ENCODE peak calls at places on chromosomes 3 and 15, in four cellular contexts. One of them, this sample, is unnamed. For H3K27me3, the result is how much of the 10 kb centered on the place peaks cover.

GRCh38 chr3:40317061-40317676 is 7.7 kb downstream of the EIF1B start:
- DNase-seq in Peyer's patch: no peak
- DNase-seq in tibial artery: no peak
- DNase-seq in heart right ventricle: no peak
- DNase-seq in this sample: peak

GRCh38 chr15:62241135-62241770 is 76.2 kb upstream of the C2CD4B start:
- DNase-seq in Peyer's patch: no peak
- DNase-seq in tibial artery: no peak
- DNase-seq in heart right ventricle: no peak
- DNase-seq in this sample: no peak

GRCh38 chr3:177329854-177330253 is 132.6 kb upstream of the TBL1XR1 start:
- DNase-seq in heart right ventricle: no peak
- DNase-seq in Peyer's patch: no peak
- DNase-seq in tibial artery: no peak
- DNase-seq in this sample: no peak

GRCh38 chr15:68584704-68585573 is 6.1 kb downstream of the CORO2B start:
- DNase-seq in tibial artery: peak
- DNase-seq in heart right ventricle: no peak
- DNase-seq in Peyer's patch: peak
- DNase-seq in this sample: no peak

GRCh38 chr3:175129126-175129525 is 270.0 kb downstream of the NAALADL2 start:
- DNase-seq in heart right ventricle: no peak
- DNase-seq in tibial artery: no peak
- DNase-seq in Peyer's patch: no peak
- DNase-seq in this sample: no peak

GRCh38 chr15:39135989-39136388 is 444.9 kb upstream of the THBS1 start:
- DNase-seq in Peyer's patch: no peak
- DNase-seq in heart right ventricle: no peak
- DNase-seq in tibial artery: no peak
- DNase-seq in this sample: no peak

GRCh38 chr3:146163584-146163983 is 2.6 kb upstream of the PLOD2 start:
- DNase-seq in Peyer's patch: no peak
- DNase-seq in tibial artery: no peak
- DNase-seq in heart right ventricle: no peak
- DNase-seq in this sample: no peak

GRCh38 chr3:102492300-102492699 is 57.5 kb downstream of the ZPLD1 start:
- DNase-seq in Peyer's patch: no peak
- DNase-seq in heart right ventricle: no peak
- DNase-seq in tibial artery: no peak
- DNase-seq in this sample: no peak

GRCh38 chr3:178396318-178396717 is 139.9 kb upstream of the KCNMB2 start:
- DNase-seq in tibial artery: no peak
- DNase-seq in heart right ventricle: no peak
- DNase-seq in Peyer's patch: no peak
- DNase-seq in this sample: no peak

GRCh38 chr3:179885950-179886349 is 150.8 kb downstream of the PEX5L start:
- DNase-seq in tibial artery: no peak
- DNase-seq in heart right ventricle: no peak
- DNase-seq in Peyer's patch: no peak
- DNase-seq in this sample: no peak

GRCh38 chr15:51095681-51096331 is 1.1 kb upstream of the TNFAIP8L3 start:
- DNase-seq in heart right ventricle: no peak
- DNase-seq in tibial artery: no peak
- DNase-seq in Peyer's patch: no peak
- DNase-seq in this sample: no peak

GRCh38 chr15:51096976-51097375 is 2.3 kb upstream of the TNFAIP8L3 start:
- DNase-seq in Peyer's patch: no peak
- DNase-seq in heart right ventricle: no peak
- DNase-seq in tibial artery: no peak
- DNase-seq in this sample: no peak

GRCh38 chr15:51093488-51093864 is 1.2 kb downstream of the TNFAIP8L3 start:
- DNase-seq in heart right ventricle: no peak
- DNase-seq in Peyer's patch: no peak
- DNase-seq in tibial artery: no peak
- DNase-seq in this sample: no peak

GRCh38 chr15:51093865-51094605 is 671 bp downstream of the TNFAIP8L3 start:
- DNase-seq in Peyer's patch: no peak
- DNase-seq in heart right ventricle: peak
- DNase-seq in tibial artery: peak
- DNase-seq in this sample: no peak

DNA sequence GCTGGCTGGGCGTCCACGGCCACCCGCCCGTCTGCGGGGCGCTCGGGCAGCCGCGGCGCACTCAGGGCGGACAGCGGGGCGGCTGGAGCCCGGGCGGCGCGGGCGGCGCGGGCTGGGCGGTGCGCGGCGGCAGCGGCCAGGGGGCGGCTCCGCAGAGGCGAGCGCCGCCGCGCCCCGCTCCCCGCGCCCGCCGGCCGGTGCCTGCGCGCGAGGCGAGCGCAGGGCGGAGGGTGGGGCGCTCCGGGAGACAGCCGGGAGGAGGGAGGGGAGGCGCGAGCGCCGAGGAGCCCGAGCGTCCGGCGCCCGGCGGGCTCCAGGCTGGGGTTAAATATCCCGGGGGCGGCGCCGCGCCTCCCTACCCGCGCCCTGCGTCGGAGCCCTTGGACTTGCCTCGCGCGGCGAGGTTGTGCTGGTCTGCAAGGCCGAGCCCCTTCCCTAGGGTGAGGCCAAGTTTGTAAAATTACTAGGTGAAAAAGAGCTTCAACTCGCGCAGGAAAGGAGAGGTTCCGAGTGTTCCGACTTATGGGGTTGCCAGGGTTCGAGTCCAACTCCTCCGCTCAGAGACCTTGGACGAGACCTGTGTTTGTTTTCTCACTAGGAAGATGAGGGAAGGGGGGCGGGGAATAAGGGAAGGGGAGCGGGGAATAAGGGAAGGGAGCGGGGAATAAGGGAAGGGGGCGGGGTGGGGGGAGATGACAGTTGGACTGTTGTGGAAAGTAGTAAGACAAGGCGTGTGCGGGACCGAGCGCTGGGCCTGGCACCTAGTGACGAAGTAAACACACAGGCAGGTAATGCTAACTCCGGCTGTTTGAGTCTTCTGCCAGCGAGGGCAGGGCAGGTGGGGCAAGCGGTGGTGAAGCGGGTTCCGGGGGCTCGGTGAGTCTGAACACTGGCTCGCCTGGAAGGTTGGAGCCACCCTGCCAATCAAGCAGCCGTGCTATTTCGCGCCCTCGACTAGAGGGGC is at the start of gene TNFAIP8L3:
- DNase-seq in Peyer's patch: no peak
- DNase-seq in tibial artery: peak
- DNase-seq in heart right ventricle: peak
- DNase-seq in this sample: no peak
- H3K27me3 ChIP-seq in Peyer's patch: under half
- H3K27me3 ChIP-seq in tibial artery: under half
- H3K27me3 ChIP-seq in heart right ventricle: under half
- H3K27me3 ChIP-seq in this sample: under half

GRCh38 chr15:74127255-74127953 is 3.0 kb upstream of the ISLR2 start:
- DNase-seq in heart right ventricle: peak
- DNase-seq in tibial artery: peak
- DNase-seq in Peyer's patch: peak
- DNase-seq in this sample: peak
- H3K4me3 ChIP-seq in heart right ventricle: peak
- H3K4me3 ChIP-seq in tibial artery: peak
- H3K4me3 ChIP-seq in Peyer's patch: peak
- H3K4me3 ChIP-seq in this sample: no peak

GRCh38 chr15:100348578-100348977 is 6.8 kb upstream of the ADAMTS17 start:
- DNase-seq in Peyer's patch: no peak
- DNase-seq in heart right ventricle: no peak
- DNase-seq in tibial artery: no peak
- DNase-seq in this sample: no peak
- H3K27me3 ChIP-seq in Peyer's patch: under half
- H3K27me3 ChIP-seq in heart right ventricle: under half
- H3K27me3 ChIP-seq in tibial artery: under half
- H3K27me3 ChIP-seq in this sample: under half

GRCh38 chr3:89877230-89877629 is 769.8 kb downstream of the EPHA3 start:
- DNase-seq in heart right ventricle: no peak
- DNase-seq in tibial artery: no peak
- DNase-seq in Peyer's patch: no peak
- DNase-seq in this sample: no peak
- H3K4me3 ChIP-seq in heart right ventricle: no peak
- H3K4me3 ChIP-seq in tibial artery: no peak
- H3K4me3 ChIP-seq in Peyer's patch: no peak
- H3K4me3 ChIP-seq in this sample: no peak

DNA sequence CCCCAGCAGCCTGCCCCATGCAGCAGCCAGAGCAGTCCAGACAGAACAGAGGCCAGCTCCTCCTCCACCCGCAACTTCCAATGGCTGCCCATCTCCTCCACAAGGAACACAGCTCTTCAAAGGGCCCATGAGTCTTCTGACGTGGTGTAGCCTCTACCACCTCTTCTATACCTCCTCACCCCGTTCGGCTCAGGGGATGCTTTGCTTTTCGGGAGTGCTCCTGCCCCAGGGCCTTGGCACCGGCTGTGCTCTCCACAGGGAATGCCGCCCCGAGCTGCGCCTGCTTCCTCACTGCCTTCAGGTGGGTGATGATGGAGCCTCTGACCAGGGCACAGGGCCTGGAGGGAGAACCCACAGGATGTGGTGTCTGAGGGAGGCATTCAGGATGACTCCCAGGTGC is 14.6 kb downstream of the DNAJB8 start:
- DNase-seq in heart right ventricle: no peak
- DNase-seq in tibial artery: no peak
- DNase-seq in Peyer's patch: no peak
- DNase-seq in this sample: no peak
- H3K27me3 ChIP-seq in heart right ventricle: under half
- H3K27me3 ChIP-seq in tibial artery: under half
- H3K27me3 ChIP-seq in Peyer's patch: under half
- H3K27me3 ChIP-seq in this sample: under half

This sample was measured in CD4-positive, CD25-positive, alpha-beta regulatory T cell.